ENCODE peak calls at places on chromosomes 2 and 18, in eight cellular contexts. One of them, this sample, is unnamed.
A peak's percentile ranks its signal among the peaks of the same experiment; 100 is the strongest.

GRCh38 chr18:49023281-49023937 is 72.6 kb upstream of the SMAD7 start:
- DNase-seq in osteoblast: no peak
- DNase-seq in foreskin fibroblast: no peak
- DNase-seq in NB4: no peak
- DNase-seq in pancreas: no peak
- DNase-seq in upper lobe of right lung: peak; percentile 13
- DNase-seq in PC-9: no peak
- DNase-seq in AG09319: no peak
- DNase-seq in this sample: no peak

GRCh38 chr18:59988098-59988706 is 88.4 kb downstream of the PMAIP1 start:
- DNase-seq in osteoblast: peak; percentile 66
- DNase-seq in pancreas: no peak
- DNase-seq in AG09319: peak; percentile 28
- DNase-seq in PC-9: peak; percentile 50
- DNase-seq in upper lobe of right lung: no peak
- DNase-seq in NB4: peak; percentile 66
- DNase-seq in foreskin fibroblast: peak; percentile 33
- DNase-seq in this sample: peak; percentile 48

GRCh38 chr2:28296904-28297303 is 95.8 kb upstream of the FOSL2 start:
- DNase-seq in PC-9: peak; percentile 92
- DNase-seq in AG09319: no peak
- DNase-seq in foreskin fibroblast: peak; percentile 73
- DNase-seq in upper lobe of right lung: no peak
- DNase-seq in osteoblast: no peak
- DNase-seq in NB4: no peak
- DNase-seq in pancreas: no peak
- DNase-seq in this sample: no peak

GRCh38 chr2:86308984-86309695 is 28.3 kb downstream of the REEP1 start:
- DNase-seq in foreskin fibroblast: no peak
- DNase-seq in upper lobe of right lung: no peak
- DNase-seq in osteoblast: no peak
- DNase-seq in AG09319: no peak
- DNase-seq in NB4: no peak
- DNase-seq in PC-9: no peak
- DNase-seq in pancreas: no peak
- DNase-seq in this sample: no peak

GRCh38 chr2:210318891-210319290 is 3.9 kb upstream of the MYL1 start:
- DNase-seq in osteoblast: no peak
- DNase-seq in pancreas: no peak
- DNase-seq in PC-9: no peak
- DNase-seq in foreskin fibroblast: no peak
- DNase-seq in AG09319: no peak
- DNase-seq in NB4: no peak
- DNase-seq in upper lobe of right lung: no peak
- DNase-seq in this sample: no peak

GRCh38 chr2:156352911-156353310 is 20.4 kb upstream of the NR4A2 start:
- DNase-seq in foreskin fibroblast: no peak
- DNase-seq in AG09319: no peak
- DNase-seq in pancreas: no peak
- DNase-seq in upper lobe of right lung: no peak
- DNase-seq in osteoblast: no peak
- DNase-seq in PC-9: no peak
- DNase-seq in NB4: no peak
- DNase-seq in this sample: no peak

GRCh38 chr18:10111944-10112343 is 198.1 kb downstream of the VAPA start:
- DNase-seq in PC-9: no peak
- DNase-seq in foreskin fibroblast: no peak
- DNase-seq in NB4: peak; percentile 92
- DNase-seq in osteoblast: no peak
- DNase-seq in upper lobe of right lung: no peak
- DNase-seq in pancreas: no peak
- DNase-seq in AG09319: no peak
- DNase-seq in this sample: no peak

GRCh38 chr2:120287183-120288015 is 34.7 kb downstream of the RALB start:
- DNase-seq in pancreas: no peak
- DNase-seq in NB4: peak; percentile 36
- DNase-seq in PC-9: peak; percentile 90
- DNase-seq in AG09319: peak; percentile 49
- DNase-seq in upper lobe of right lung: no peak
- DNase-seq in foreskin fibroblast: peak; percentile 93
- DNase-seq in osteoblast: peak; percentile 93
- DNase-seq in this sample: no peak

DNA sequence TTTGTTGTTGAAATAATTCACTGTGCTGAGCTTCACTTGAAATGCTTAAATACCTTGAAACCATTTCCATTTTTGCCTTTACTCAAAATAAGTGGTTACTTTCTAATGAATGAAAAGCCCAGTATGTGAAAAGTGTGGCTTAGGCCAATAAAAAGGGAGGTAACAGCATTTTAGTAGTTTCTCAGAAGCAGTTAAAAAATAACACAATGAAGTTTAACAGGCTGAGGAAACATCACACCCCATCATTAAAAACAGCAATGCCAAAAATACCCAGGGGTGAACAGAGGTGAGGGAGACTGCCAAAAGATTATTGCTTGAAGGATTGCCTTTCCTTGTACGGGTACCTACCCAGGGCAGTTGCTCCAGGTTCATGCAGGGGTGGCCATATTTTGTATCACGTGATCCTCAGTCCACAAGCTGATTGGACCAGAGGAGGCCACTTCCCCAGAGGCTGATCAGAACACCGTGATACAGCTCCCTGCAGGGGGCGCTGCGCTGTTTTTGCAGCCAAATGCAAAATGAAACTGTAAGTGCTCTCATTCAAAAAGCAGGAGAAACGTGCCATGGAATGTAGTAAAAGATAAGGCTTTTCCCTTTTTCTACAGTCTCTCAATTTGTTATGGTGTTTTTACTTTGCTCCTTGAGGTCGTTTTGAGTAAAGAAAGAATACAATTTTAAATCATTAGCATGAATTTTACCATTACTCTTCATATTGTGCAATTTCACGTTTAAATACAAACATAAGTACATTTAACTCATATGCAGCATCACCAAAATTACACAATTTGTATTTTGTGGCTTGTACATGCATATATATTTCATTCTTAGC is 70.2 kb upstream of the SH3BP4 start:
- DNase-seq in PC-9: peak; percentile 88
- DNase-seq in AG09319: no peak
- DNase-seq in osteoblast: peak; percentile 96
- DNase-seq in pancreas: peak; percentile 96
- DNase-seq in foreskin fibroblast: peak; percentile 48
- DNase-seq in upper lobe of right lung: peak; percentile 91
- DNase-seq in NB4: peak; percentile 73
- DNase-seq in this sample: peak; percentile 64
- TF ChIP-seq CTCF in PC-9: peak; percentile 97
- TF ChIP-seq CTCF in AG09319: peak; percentile 65
- TF ChIP-seq CTCF in osteoblast: peak; percentile 99
- TF ChIP-seq CTCF in pancreas: peak; percentile 81
- TF ChIP-seq CTCF in foreskin fibroblast: peak; percentile 57
- TF ChIP-seq CTCF in upper lobe of right lung: peak; percentile 78
- TF ChIP-seq CTCF in NB4: peak; percentile 65
- TF ChIP-seq CTCF in this sample: peak; percentile 72

GRCh38 chr2:238160206-238161129 is 1.7 kb downstream of the ERFE start:
- DNase-seq in upper lobe of right lung: peak; percentile 57
- DNase-seq in osteoblast: peak; percentile 85
- DNase-seq in AG09319: no peak
- DNase-seq in PC-9: no peak
- DNase-seq in NB4: peak; percentile 69
- DNase-seq in foreskin fibroblast: no peak
- DNase-seq in pancreas: peak; percentile 49
- DNase-seq in this sample: peak; percentile 54

GRCh38 chr2:238157506-238158017 is 1.2 kb upstream of the ERFE start:
- DNase-seq in AG09319: no peak
- DNase-seq in NB4: no peak
- DNase-seq in osteoblast: peak; percentile 61
- DNase-seq in PC-9: no peak
- DNase-seq in upper lobe of right lung: peak; percentile 53
- DNase-seq in foreskin fibroblast: no peak
- DNase-seq in pancreas: no peak
- DNase-seq in this sample: no peak

GRCh38 chr2:238159676-238160205 is 971 bp downstream of the ERFE start:
- DNase-seq in PC-9: no peak
- DNase-seq in upper lobe of right lung: peak; percentile 65
- DNase-seq in NB4: no peak
- DNase-seq in foreskin fibroblast: no peak
- DNase-seq in pancreas: peak; percentile 53
- DNase-seq in osteoblast: peak; percentile 60
- DNase-seq in AG09319: no peak
- DNase-seq in this sample: no peak

GRCh38 chr2:238158018-238158806 is 558 bp upstream of the ERFE start:
- DNase-seq in foreskin fibroblast: no peak
- DNase-seq in AG09319: no peak
- DNase-seq in osteoblast: peak; percentile 83
- DNase-seq in pancreas: peak; percentile 56
- DNase-seq in PC-9: no peak
- DNase-seq in upper lobe of right lung: peak; percentile 69
- DNase-seq in NB4: no peak
- DNase-seq in this sample: no peak

DNA sequence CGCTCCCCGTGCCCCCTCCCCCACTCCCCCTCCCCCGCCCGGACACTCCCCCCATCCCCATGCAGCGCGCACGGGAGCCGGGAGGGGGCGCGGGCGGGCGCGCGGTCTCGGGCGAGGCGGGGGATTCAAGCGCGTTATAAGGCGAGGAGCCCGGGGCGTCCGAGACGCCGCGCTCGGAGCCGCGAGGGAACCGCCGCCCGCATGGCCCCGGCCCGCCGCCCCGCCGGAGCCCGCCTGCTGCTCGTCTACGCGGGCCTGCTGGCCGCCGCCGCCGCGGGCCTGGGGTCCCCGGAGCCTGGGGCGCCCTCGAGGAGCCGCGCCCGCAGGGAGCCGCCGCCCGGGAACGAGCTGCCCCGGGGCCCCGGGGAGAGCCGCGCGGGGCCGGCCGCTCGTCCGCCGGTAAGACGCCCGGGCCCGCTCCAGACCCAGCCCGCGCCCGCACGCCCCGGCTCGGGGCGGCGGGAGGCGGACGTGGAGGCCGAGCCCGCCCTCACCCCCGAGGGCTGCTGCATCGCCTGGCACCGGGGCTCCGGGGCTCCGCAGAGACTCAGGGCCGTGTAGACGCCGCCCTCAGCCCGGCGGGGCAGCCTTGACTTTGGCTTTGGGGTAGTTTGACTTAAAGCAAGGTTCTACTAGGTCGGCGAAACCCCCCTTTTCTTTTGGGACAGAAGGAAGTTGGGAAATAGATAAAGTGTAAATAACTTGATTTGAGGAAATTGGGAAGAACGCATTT is at the start of gene ERFE:
- DNase-seq in foreskin fibroblast: no peak
- DNase-seq in pancreas: peak; percentile 80
- DNase-seq in NB4: peak; percentile 82
- DNase-seq in PC-9: no peak
- DNase-seq in AG09319: no peak
- DNase-seq in osteoblast: peak; percentile 98
- DNase-seq in upper lobe of right lung: peak; percentile 70
- DNase-seq in this sample: peak; percentile 62
- TF ChIP-seq CTCF in foreskin fibroblast: peak; percentile 9
- TF ChIP-seq CTCF in pancreas: peak; percentile 29
- TF ChIP-seq CTCF in NB4: peak; percentile 34
- TF ChIP-seq CTCF in PC-9: peak; percentile 11
- TF ChIP-seq CTCF in AG09319: peak; percentile 36
- TF ChIP-seq CTCF in osteoblast: no peak
- TF ChIP-seq CTCF in upper lobe of right lung: peak; percentile 38
- TF ChIP-seq CTCF in this sample: peak; percentile 68

GRCh38 chr2:219280682-219281081 is 1.5 kb downstream of the DNAJB2 start:
- DNase-seq in PC-9: no peak
- DNase-seq in upper lobe of right lung: no peak
- DNase-seq in osteoblast: no peak
- DNase-seq in AG09319: no peak
- DNase-seq in NB4: no peak
- DNase-seq in pancreas: no peak
- DNase-seq in foreskin fibroblast: no peak
- DNase-seq in this sample: no peak

GRCh38 chr2:219277703-219278654 is 1.2 kb upstream of the DNAJB2 start:
- DNase-seq in AG09319: peak; percentile 44
- DNase-seq in PC-9: peak; percentile 60
- DNase-seq in upper lobe of right lung: peak; percentile 87
- DNase-seq in osteoblast: peak; percentile 92
- DNase-seq in NB4: peak; percentile 71
- DNase-seq in pancreas: peak; percentile 90
- DNase-seq in foreskin fibroblast: peak; percentile 66
- DNase-seq in this sample: peak; percentile 81

GRCh38 chr2:219279916-219280516 is 850 bp downstream of the DNAJB2 start:
- DNase-seq in AG09319: no peak
- DNase-seq in upper lobe of right lung: no peak
- DNase-seq in osteoblast: no peak
- DNase-seq in PC-9: no peak
- DNase-seq in NB4: no peak
- DNase-seq in pancreas: no peak
- DNase-seq in foreskin fibroblast: no peak
- DNase-seq in this sample: no peak

GRCh38 chr2:219278655-219279150 is 463 bp upstream of the DNAJB2 start:
- DNase-seq in foreskin fibroblast: no peak
- DNase-seq in osteoblast: no peak
- DNase-seq in pancreas: no peak
- DNase-seq in upper lobe of right lung: no peak
- DNase-seq in AG09319: no peak
- DNase-seq in PC-9: no peak
- DNase-seq in NB4: no peak
- DNase-seq in this sample: no peak

DNA sequence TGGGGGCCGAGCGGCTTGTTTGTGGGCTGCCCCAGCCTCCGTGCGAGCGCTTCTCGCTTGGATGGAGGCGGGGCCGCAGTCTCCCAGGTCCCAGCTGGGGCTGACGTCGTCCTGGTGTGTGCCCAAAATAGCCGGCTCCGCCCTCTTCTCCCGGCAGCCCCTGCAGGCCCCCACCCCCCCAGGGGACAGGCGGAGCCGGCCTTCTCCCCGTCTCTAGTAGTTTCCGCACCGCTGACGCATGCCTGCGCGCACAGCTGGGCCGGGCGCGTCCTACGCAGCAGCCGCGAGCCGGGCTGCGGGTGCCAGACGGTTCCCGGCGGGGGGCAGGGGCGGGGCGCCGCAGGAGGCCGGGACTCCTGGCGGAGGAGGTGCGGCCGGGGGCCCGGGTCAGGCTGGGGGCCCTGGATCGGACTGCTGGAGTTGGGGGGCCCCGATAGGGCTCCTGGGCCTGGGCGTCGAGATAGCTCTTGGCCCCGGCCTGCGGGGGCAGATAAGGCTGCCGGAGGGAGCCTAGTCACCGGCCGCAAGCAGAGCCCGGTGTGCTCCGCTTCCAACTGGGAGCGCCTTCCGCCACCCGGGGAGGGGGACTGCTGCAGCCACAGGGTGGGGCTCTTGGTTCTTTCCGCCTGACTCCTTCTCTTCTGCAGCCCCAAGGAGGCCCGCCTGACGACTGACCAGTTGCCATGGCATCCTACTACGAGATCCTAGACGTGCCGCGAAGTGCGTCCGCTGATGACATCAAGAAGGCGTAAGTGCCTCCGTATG is at the start of gene DNAJB2:
- DNase-seq in pancreas: peak; percentile 96
- DNase-seq in foreskin fibroblast: peak; percentile 100
- DNase-seq in PC-9: peak; percentile 90
- DNase-seq in osteoblast: peak; percentile 100
- DNase-seq in AG09319: peak; percentile 98
- DNase-seq in upper lobe of right lung: peak; percentile 99
- DNase-seq in NB4: peak; percentile 99
- DNase-seq in this sample: peak; percentile 91
- TF ChIP-seq CTCF in pancreas: no peak
- TF ChIP-seq CTCF in foreskin fibroblast: no peak
- TF ChIP-seq CTCF in PC-9: no peak
- TF ChIP-seq CTCF in osteoblast: peak; percentile 26
- TF ChIP-seq CTCF in AG09319: peak; percentile 1
- TF ChIP-seq CTCF in upper lobe of right lung: peak; percentile 7
- TF ChIP-seq CTCF in NB4: peak; percentile 34
- TF ChIP-seq CTCF in this sample: no peak

GRCh38 chr2:1910562-1911256 is 166.4 kb upstream of the PXDN start:
- DNase-seq in pancreas: no peak
- DNase-seq in PC-9: no peak
- DNase-seq in AG09319: no peak
- DNase-seq in NB4: no peak
- DNase-seq in osteoblast: no peak
- DNase-seq in foreskin fibroblast: no peak
- DNase-seq in upper lobe of right lung: no peak
- DNase-seq in this sample: no peak
- TF ChIP-seq CTCF in pancreas: no peak
- TF ChIP-seq CTCF in PC-9: no peak
- TF ChIP-seq CTCF in AG09319: no peak
- TF ChIP-seq CTCF in NB4: peak; percentile 15
- TF ChIP-seq CTCF in osteoblast: peak; percentile 23
- TF ChIP-seq CTCF in foreskin fibroblast: peak; percentile 3
- TF ChIP-seq CTCF in upper lobe of right lung: peak; percentile 13
- TF ChIP-seq CTCF in this sample: peak; percentile 32

This sample was measured in neural crest cell.